ENCODE peak calls at places on chromosomes 13 and 19, in six cellular contexts. G, I, W, M, P and C are unnamed samples.

GRCh38 chr13:59144700-59145099 is 1019.0 kb downstream of the DIAPH3 start:
- DNase-seq in W (no peak), M (no peak), I (no peak), G (no peak), P (no peak), C (no peak)

GRCh38 chr19:58325623-58326022 is 1.2 kb upstream of the ZSCAN22 start:
- DNase-seq in W (no peak), G (no peak), M (no peak), P (no peak), I (no peak), C (no peak)

GRCh38 chr19:41540041-41540695 is 35.8 kb upstream of the CEACAM21 start:
- DNase-seq in I (no peak), G (no peak), M (no peak), P (peak; percentile 20), W (no peak), C (no peak)

GRCh38 chr19:28118235-28118634 is 1094.7 kb downstream of the UQCRFS1 start:
- DNase-seq in W (no peak), P (no peak), G (no peak), M (no peak), I (no peak), C (no peak)

GRCh38 chr19:15107056-15108010 is at the start of gene SYDE1:
- DNase-seq in I (no peak), P (peak; percentile 80), W (peak; percentile 80), G (no peak), M (no peak), C (no peak)

GRCh38 chr13:25175431-25175830 is 3.3 kb upstream of the AMER2 start:
- DNase-seq in G (no peak), W (no peak), P (no peak), I (no peak), M (no peak), C (no peak)

GRCh38 chr19:15544970-15545369 is 36.6 kb downstream of the CYP4F22 start:
- DNase-seq in P (no peak), I (no peak), G (no peak), M (no peak), W (no peak), C (no peak)

GRCh38 chr19:13024958-13025653 is 29.8 kb downstream of the NFIX start:
- DNase-seq in M (no peak), W (peak; percentile 71), P (peak; percentile 34), I (peak; percentile 50), G (no peak), C (no peak)

GRCh38 chr13:51564252-51564651 is 20.0 kb upstream of the WDFY2 start:
- DNase-seq in P (no peak), M (no peak), I (no peak), W (no peak), G (no peak), C (no peak)

GRCh38 chr19:15234525-15235130 is 2.4 kb upstream of the EPHX3 start:
- DNase-seq in P (no peak), W (no peak), G (no peak), I (no peak), M (no peak), C (no peak)

GRCh38 chr19:34375598-34375997 is 10.6 kb downstream of the GPI start:
- DNase-seq in W (no peak), G (no peak), M (no peak), I (no peak), P (no peak), C (no peak)

GRCh38 chr13:99307247-99307646 is at the start of gene GPR183:
- DNase-seq in I (no peak), M (peak; percentile 86), P (no peak), G (no peak), W (no peak), C (no peak)

GRCh38 chr13:99303863-99304521 is 3.2 kb downstream of the GPR183 start:
- DNase-seq in M (no peak), P (no peak), I (peak; percentile 34), W (no peak), G (no peak), C (no peak)

GRCh38 chr13:99304541-99304940 is 2.7 kb downstream of the GPR183 start:
- DNase-seq in P (no peak), G (no peak), I (no peak), W (no peak), M (no peak), C (no peak)

GRCh38 chr13:99307648-99308339 is 595 bp upstream of the GPR183 start:
- DNase-seq in W (peak; percentile 76), I (peak; percentile 41), M (no peak), P (peak; percentile 54), G (no peak), C (peak; percentile 53)

DNA sequence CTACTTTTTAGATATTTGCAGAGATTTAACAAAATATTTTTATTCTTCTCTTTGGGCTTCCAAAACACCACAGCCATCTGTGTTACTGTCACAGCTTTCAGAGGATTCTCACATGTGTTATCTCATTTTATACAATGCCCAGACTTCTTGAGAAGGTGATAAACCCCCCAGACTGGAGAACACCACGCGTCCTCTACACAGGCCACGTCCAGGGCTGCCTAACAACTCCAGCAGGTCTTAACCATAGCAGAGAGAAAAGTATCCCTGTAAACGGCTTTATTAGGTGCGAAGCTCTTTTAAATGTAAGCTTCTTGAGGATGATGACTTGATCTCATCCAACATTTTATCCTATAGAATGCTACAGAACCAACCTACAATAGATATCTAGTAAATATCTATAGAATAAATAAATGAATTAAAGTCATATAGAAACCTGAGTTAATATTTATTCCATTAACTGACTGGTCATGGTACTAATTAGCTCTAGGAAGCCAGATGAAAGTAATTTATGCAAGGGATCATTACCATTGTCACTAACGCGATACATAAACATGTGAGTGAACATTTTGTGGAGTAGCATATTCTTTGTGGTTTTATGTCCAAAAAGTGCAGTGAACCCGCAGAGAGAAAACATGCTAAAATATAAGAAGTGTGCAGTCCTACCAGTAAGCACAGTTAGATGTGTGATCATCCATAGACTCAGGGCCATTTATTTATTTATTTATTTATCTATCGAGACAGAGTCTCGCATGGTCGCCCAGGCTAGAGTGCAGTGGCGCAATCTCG is 1.8 kb downstream of the GPR183 start:
- DNase-seq in P (no peak), M (no peak), I (no peak), W (no peak), G (no peak), C (no peak)
- H3K4me3 ChIP-seq in P (no peak overlapping the region), M (peak overlapping the region; percentile 71), I (no peak overlapping the region), W (peak overlapping the region; percentile 19), G (peak overlapping the region; percentile 1), C (no peak overlapping the region)

DNA sequence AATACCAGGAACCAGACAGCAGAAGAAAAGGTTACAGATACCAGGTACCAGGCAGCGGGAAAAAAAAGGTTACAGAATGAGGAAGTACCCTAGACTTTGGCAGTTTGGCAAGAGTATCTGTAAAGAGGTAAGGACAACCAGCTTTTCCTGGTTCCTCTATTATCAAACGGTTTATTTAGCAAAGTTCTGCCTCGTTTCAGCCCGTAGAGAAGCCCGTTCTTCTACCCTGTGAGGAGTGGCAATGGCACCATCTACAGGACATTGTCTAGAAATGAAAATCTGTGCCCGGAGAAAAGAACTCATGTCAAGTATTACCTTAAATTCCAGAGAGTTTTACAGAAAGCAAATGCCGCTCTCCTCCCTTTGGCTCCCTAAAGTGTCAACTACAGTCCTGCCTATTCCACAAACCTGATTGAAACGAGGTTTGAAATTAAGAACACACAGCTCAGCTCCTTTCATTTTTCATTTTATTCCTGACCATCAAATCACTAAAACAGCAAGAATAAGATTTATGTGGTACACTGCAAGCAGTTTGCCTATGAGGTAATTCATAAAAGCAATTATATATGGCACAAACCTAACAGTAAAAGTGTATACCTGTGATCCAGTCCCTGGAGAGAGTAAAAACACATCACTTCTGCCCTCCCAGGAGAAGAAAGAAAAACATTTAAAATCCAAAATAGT is 226.3 kb downstream of the SLC7A1 start:
- DNase-seq in I (no peak), W (no peak), G (no peak), M (no peak), P (peak; percentile 43), C (no peak)
- TF ChIP-seq CTCF in I (peak; percentile 20), W (peak; percentile 31), G (peak; percentile 18), M (peak; percentile 49), P (peak; percentile 69), C (peak; percentile 43)

GRCh38 chr19:3178377-3178972 is at the start of gene S1PR4:
- DNase-seq in G (no peak), M (no peak), W (no peak), I (peak; percentile 33), P (no peak), C (no peak)

GRCh38 chr19:3175761-3176714 is 2.5 kb upstream of the S1PR4 start:
- DNase-seq in P (peak; percentile 91), G (peak; percentile 90), W (no peak), I (peak; percentile 87), M (no peak), C (peak; percentile 54)

GRCh38 chr19:3178973-3179738 is 587 bp downstream of the S1PR4 start:
- DNase-seq in M (no peak), W (no peak), I (no peak), P (no peak), G (no peak), C (no peak)

GRCh38 chr19:3179739-3180293 is 1.2 kb downstream of the S1PR4 start:
- DNase-seq in W (peak; percentile 58), P (no peak), I (no peak), M (no peak), G (no peak), C (no peak)

DNA sequence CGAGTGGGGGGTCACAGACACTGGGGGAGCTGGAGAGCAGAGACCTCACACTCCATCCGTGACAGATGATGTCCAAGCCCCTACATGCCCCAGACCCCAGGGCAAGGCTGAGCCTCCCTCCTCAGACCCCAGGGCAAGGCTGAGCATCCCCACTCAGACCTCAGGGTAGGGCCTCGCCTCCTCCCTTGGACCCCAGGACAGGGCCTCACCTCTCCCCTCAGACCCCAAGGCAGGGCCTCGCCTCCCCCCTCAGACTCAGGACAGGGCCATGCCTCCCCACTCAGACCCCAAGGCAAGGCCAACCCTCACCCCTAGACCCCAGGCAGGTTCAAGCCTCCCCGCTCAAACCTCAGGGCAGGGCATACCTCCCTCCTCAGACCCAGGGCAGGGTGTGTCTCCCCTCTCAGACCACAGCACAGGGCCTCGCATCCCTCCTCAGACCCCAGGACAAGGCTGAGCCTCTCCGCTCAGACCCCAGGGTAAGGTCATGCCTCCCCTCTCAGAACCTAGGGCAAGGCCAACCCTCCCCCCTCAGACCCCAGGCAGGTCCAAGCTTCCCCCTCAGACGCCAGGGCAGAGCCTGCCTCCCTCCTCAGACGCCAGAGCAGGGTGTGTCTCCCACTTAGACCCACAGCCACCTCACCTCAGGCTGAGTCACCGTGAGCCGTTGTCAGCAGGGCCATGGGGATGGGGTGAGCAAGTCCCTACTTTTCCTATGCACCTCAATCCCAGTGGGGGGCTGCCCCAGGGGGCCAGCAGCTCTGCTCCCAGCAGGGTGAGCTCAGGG is 1.7 kb upstream of the S1PR4 start:
- DNase-seq in M (no peak), W (no peak), P (peak; percentile 63), G (peak; percentile 69), I (peak; percentile 71), C (no peak)
- H3K4me3 ChIP-seq in M (peak overlapping the region; percentile 14), W (no peak overlapping the region), P (no peak overlapping the region), G (peak overlapping the region; percentile 6), I (no peak overlapping the region), C (no peak overlapping the region)

GRCh38 chr13:76904507-76904906 is 18.3 kb upstream of the KCTD12 start:
- DNase-seq in G (no peak), I (no peak), W (no peak), P (no peak), M (no peak), C (no peak)

DNA sequence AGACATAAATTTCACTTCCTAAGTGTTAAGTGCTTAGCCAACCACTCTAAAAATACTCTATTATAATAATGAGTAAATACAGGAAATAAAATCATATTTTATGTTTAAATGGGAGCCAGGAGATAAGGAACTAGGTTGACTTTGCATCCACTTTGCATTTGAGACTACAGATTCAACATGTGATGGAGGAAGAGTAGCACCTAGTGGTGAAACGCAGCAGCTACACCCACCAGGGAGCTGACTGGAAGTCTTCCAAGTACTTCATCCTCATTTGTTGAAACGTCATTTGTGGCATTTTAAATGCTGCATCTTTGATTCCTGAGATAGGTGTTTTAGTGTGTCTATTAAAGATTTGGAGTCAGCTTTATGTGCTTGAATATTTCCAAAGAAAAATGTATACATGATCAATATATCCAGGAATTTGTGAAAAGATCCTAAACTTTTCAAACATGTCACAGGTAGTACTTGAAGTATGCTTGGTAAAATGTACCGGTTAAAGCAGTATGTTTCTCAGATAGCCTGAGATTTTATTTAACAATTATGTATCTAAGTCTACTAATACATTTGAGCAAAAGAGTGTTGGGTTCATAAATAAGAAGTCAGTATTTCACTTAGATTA is 17.4 kb upstream of the KCTD12 start:
- DNase-seq in M (no peak), G (peak; percentile 69), W (peak; percentile 80), P (peak; percentile 69), I (peak; percentile 65), C (peak; percentile 41)
- TF ChIP-seq CTCF in M (peak; percentile 99), G (peak; percentile 98), W (peak; percentile 97), P (peak; percentile 100), I (peak; percentile 99), C (peak; percentile 96)